ENCODE peak calls at places on chromosomes 12 and 14, in six cellular contexts. H, O, R, X, J and G are unnamed samples.

GRCh38 chr14:100566586-100566985 is 20.6 kb downstream of the BEGAIN start:
- DNase-seq in H (no peak), O (no peak), R (no peak), X (no peak), J (no peak), G (no peak)

GRCh38 chr12:123546281-123546680 is 12.8 kb upstream of the RILPL1 start:
- DNase-seq in H (no peak), O (peak; percentile 10), R (no peak), X (no peak), J (no peak), G (no peak)

GRCh38 chr12:57268264-57268663 is 17.3 kb upstream of the STAC3 start:
- DNase-seq in H (no peak), O (peak; percentile 60), R (no peak), X (no peak), J (no peak), G (no peak)

GRCh38 chr12:6375269-6376078 is at the start of gene SCNN1A:
- DNase-seq in H (no peak), O (no peak), R (no peak), X (no peak), J (no peak), G (no peak)

GRCh38 chr12:21354641-21355040 is 18.1 kb upstream of the IAPP start:
- DNase-seq in H (no peak), O (peak; percentile 23), R (no peak), X (no peak), J (no peak), G (no peak)

GRCh38 chr14:68653108-68653507 is 139.8 kb downstream of the ZFP36L1 start:
- DNase-seq in H (no peak), O (no peak), R (no peak), X (no peak), J (no peak), G (no peak)

GRCh38 chr12:51862947-51863346 is 14.4 kb upstream of the FIGNL2 start:
- DNase-seq in H (no peak), O (no peak), R (no peak), X (no peak), J (no peak), G (no peak)

GRCh38 chr14:42420071-42420470 is 813.4 kb downstream of the LRFN5 start:
- DNase-seq in H (no peak), O (no peak), R (no peak), X (no peak), J (no peak), G (no peak)

GRCh38 chr12:131352296-131352900 is 358.5 kb upstream of the SFSWAP start:
- DNase-seq in H (no peak), O (no peak), R (no peak), X (no peak), J (no peak), G (no peak)

GRCh38 chr12:18339633-18340032 is 78.3 kb downstream of the PIK3C2G start:
- DNase-seq in H (no peak), O (no peak), R (no peak), X (no peak), J (peak; percentile 26), G (no peak)

GRCh38 chr12:95690861-95691635 is 99.5 kb downstream of the NTN4 start:
- DNase-seq in H (no peak), O (no peak), R (no peak), X (no peak), J (no peak), G (no peak)

GRCh38 chr14:64906022-64906421 is 8.2 kb upstream of the CHURC1 start:
- DNase-seq in H (no peak), O (no peak), R (no peak), X (no peak), J (no peak), G (no peak)

GRCh38 chr12:120207227-120207626 is 6.3 kb upstream of the RPLP0 start:
- DNase-seq in H (no peak), O (no peak), R (no peak), X (no peak), J (no peak), G (no peak)

GRCh38 chr14:91354979-91355685 is 62.5 kb downstream of the CCDC88C start:
- DNase-seq in H (peak; percentile 56), O (no peak), R (peak; percentile 56), X (no peak), J (no peak), G (peak; percentile 76)

GRCh38 chr12:402127-402456 is 648 bp downstream of the CCDC77 start:
- DNase-seq in H (no peak), O (peak; percentile 49), R (no peak), X (peak; percentile 58), J (no peak), G (no peak)

GRCh38 chr12:19893514-19893913 is 454.2 kb downstream of the AEBP2 start:
- DNase-seq in H (peak; percentile 19), O (peak; percentile 41), R (no peak), X (no peak), J (peak; percentile 74), G (no peak)

GRCh38 chr14:38065101-38065762 is 142.5 kb upstream of the SSTR1 start:
- DNase-seq in H (no peak), O (no peak), R (no peak), X (no peak), J (no peak), G (no peak)

GRCh38 chr14:77023001-77023996 is 5.2 kb downstream of the IRF2BPL start:
- DNase-seq in H (no peak), O (no peak), R (no peak), X (peak; percentile 37), J (peak; percentile 3), G (peak; percentile 62)

GRCh38 chr12:59578239-59578638 is 17.6 kb upstream of the SLC16A7 start:
- DNase-seq in H (no peak), O (no peak), R (no peak), X (no peak), J (no peak), G (no peak)

GRCh38 chr12:17528394-17528793 is 561.6 kb downstream of the RERGL start:
- DNase-seq in H (no peak), O (no peak), R (no peak), X (no peak), J (peak; percentile 37), G (no peak)

GRCh38 chr14:24367506-24368214 is at the start of gene NFATC4:
- DNase-seq in H (peak; percentile 79), O (peak; percentile 91), R (peak; percentile 76), X (peak; percentile 97), J (peak; percentile 94), G (peak; percentile 91)

GRCh38 chr14:56098021-56098420 is 20.2 kb upstream of the PELI2 start:
- DNase-seq in H (no peak), O (no peak), R (no peak), X (no peak), J (no peak), G (no peak)

GRCh38 chr12:126083931-126084330 is 1018.7 kb downstream of the AACS start:
- DNase-seq in H (no peak), O (no peak), R (no peak), X (no peak), J (no peak), G (no peak)

GRCh38 chr14:51652168-51653095 is 722 bp downstream of the FRMD6 start:
- DNase-seq in H (peak; percentile 54), O (no peak), R (peak; percentile 43), X (no peak), J (peak; percentile 27), G (no peak)

GRCh38 chr14:61889914-61890351 is 127.7 kb downstream of the SNAPC1 start:
- DNase-seq in H (peak; percentile 62), O (no peak), R (peak; percentile 82), X (no peak), J (peak; percentile 58), G (no peak)

GRCh38 chr12:116583284-116583683 is 24.1 kb downstream of the MAP1LC3B2 start:
- DNase-seq in H (no peak), O (no peak), R (no peak), X (no peak), J (no peak), G (no peak)

GRCh38 chr12:442235-442884 is 17.4 kb upstream of the B4GALNT3 start:
- DNase-seq in H (no peak), O (peak; percentile 49), R (peak; percentile 26), X (peak; percentile 68), J (peak; percentile 72), G (peak; percentile 51)

GRCh38 chr12:124774462-124775167 is 89.0 kb downstream of the SCARB1 start:
- DNase-seq in H (peak; percentile 83), O (peak; percentile 98), R (peak; percentile 48), X (no peak), J (peak; percentile 81), G (no peak)

GRCh38 chr12:99019798-99020197 is 374.7 kb downstream of the APAF1 start:
- DNase-seq in H (no peak), O (no peak), R (no peak), X (no peak), J (no peak), G (no peak)

GRCh38 chr12:30646821-30647220 is 48.8 kb downstream of the IPO8 start:
- DNase-seq in H (no peak), O (no peak), R (no peak), X (no peak), J (no peak), G (no peak)

GRCh38 chr12:66190519-66191406 is 1.7 kb downstream of the IRAK3 start:
- DNase-seq in H (no peak), O (peak; percentile 46), R (no peak), X (no peak), J (peak; percentile 16), G (peak; percentile 76)

GRCh38 chr14:22996823-22997301 is 13.1 kb downstream of the C14orf93 start:
- DNase-seq in H (no peak), O (no peak), R (no peak), X (no peak), J (no peak), G (no peak)

GRCh38 chr12:131065801-131066200 is 112.1 kb downstream of the ADGRD1 start:
- DNase-seq in H (no peak), O (no peak), R (no peak), X (no peak), J (no peak), G (no peak)